ENCODE peak calls at places on chromosomes 3 and 15, in seven cellular contexts. One of them, this sample, is unnamed.

GRCh38 chr15:60592386-60593339 is 113.7 kb upstream of the ICE2 start:
- DNase-seq in MG63: peak; percentile 83
- DNase-seq in NCI-H1694: peak; percentile 26
- DNase-seq in CD8-positive, alpha-beta T cell: peak; percentile 87
- DNase-seq in AG08396: peak; percentile 81
- DNase-seq in ascending aorta: peak; percentile 48
- DNase-seq in left ventricle myocardium superior: peak; percentile 93
- DNase-seq in this sample: peak; percentile 97

GRCh38 chr3:177150218-177150916 is 46.9 kb downstream of the TBL1XR1 start:
- DNase-seq in MG63: no peak
- DNase-seq in NCI-H1694: no peak
- DNase-seq in CD8-positive, alpha-beta T cell: no peak
- DNase-seq in AG08396: no peak
- DNase-seq in ascending aorta: no peak
- DNase-seq in left ventricle myocardium superior: no peak
- DNase-seq in this sample: no peak

GRCh38 chr3:86537171-86537570 is 453.8 kb downstream of the VGLL3 start:
- DNase-seq in MG63: no peak
- DNase-seq in NCI-H1694: no peak
- DNase-seq in CD8-positive, alpha-beta T cell: no peak
- DNase-seq in AG08396: no peak
- DNase-seq in ascending aorta: no peak
- DNase-seq in left ventricle myocardium superior: no peak
- DNase-seq in this sample: no peak

GRCh38 chr3:13654330-13655073 is 105.6 kb downstream of the FBLN2 start:
- DNase-seq in MG63: no peak
- DNase-seq in NCI-H1694: no peak
- DNase-seq in CD8-positive, alpha-beta T cell: peak; percentile 45
- DNase-seq in AG08396: no peak
- DNase-seq in ascending aorta: no peak
- DNase-seq in left ventricle myocardium superior: no peak
- DNase-seq in this sample: no peak

GRCh38 chr3:146513386-146514051 is 30.9 kb downstream of the PLSCR1 start:
- DNase-seq in MG63: peak; percentile 71
- DNase-seq in NCI-H1694: no peak
- DNase-seq in CD8-positive, alpha-beta T cell: no peak
- DNase-seq in AG08396: peak; percentile 13
- DNase-seq in ascending aorta: no peak
- DNase-seq in left ventricle myocardium superior: no peak
- DNase-seq in this sample: no peak

GRCh38 chr3:88195951-88196434 is 46.2 kb downstream of the C3orf38 start:
- DNase-seq in MG63: no peak
- DNase-seq in NCI-H1694: no peak
- DNase-seq in CD8-positive, alpha-beta T cell: no peak
- DNase-seq in AG08396: no peak
- DNase-seq in ascending aorta: no peak
- DNase-seq in left ventricle myocardium superior: no peak
- DNase-seq in this sample: no peak

GRCh38 chr15:89740137-89740536 is 10.9 kb downstream of the MESP1 start:
- DNase-seq in MG63: peak; percentile 32
- DNase-seq in NCI-H1694: peak; percentile 70
- DNase-seq in CD8-positive, alpha-beta T cell: peak; percentile 47
- DNase-seq in AG08396: peak; percentile 77
- DNase-seq in ascending aorta: no peak
- DNase-seq in left ventricle myocardium superior: no peak
- DNase-seq in this sample: peak; percentile 17

GRCh38 chr15:56484284-56484683 is 19.3 kb upstream of the MNS1 start:
- DNase-seq in MG63: no peak
- DNase-seq in NCI-H1694: no peak
- DNase-seq in CD8-positive, alpha-beta T cell: no peak
- DNase-seq in AG08396: no peak
- DNase-seq in ascending aorta: no peak
- DNase-seq in left ventricle myocardium superior: no peak
- DNase-seq in this sample: no peak

GRCh38 chr15:31217566-31218270 is 108.9 kb upstream of the KLF13 start:
- DNase-seq in MG63: no peak
- DNase-seq in NCI-H1694: no peak
- DNase-seq in CD8-positive, alpha-beta T cell: no peak
- DNase-seq in AG08396: no peak
- DNase-seq in ascending aorta: no peak
- DNase-seq in left ventricle myocardium superior: no peak
- DNase-seq in this sample: no peak

GRCh38 chr3:69120879-69121464 is 1.4 kb downstream of the LMOD3 start:
- DNase-seq in MG63: peak; percentile 33
- DNase-seq in NCI-H1694: peak; percentile 1
- DNase-seq in CD8-positive, alpha-beta T cell: peak; percentile 84
- DNase-seq in AG08396: peak; percentile 37
- DNase-seq in ascending aorta: no peak
- DNase-seq in left ventricle myocardium superior: no peak
- DNase-seq in this sample: no peak

GRCh38 chr3:60290093-60290492 is 961.2 kb downstream of the FHIT start:
- DNase-seq in MG63: no peak
- DNase-seq in NCI-H1694: no peak
- DNase-seq in CD8-positive, alpha-beta T cell: no peak
- DNase-seq in AG08396: no peak
- DNase-seq in ascending aorta: no peak
- DNase-seq in left ventricle myocardium superior: no peak
- DNase-seq in this sample: no peak

GRCh38 chr3:27072943-27073725 is 296.0 kb downstream of the NEK10 start:
- DNase-seq in MG63: no peak
- DNase-seq in NCI-H1694: no peak
- DNase-seq in CD8-positive, alpha-beta T cell: no peak
- DNase-seq in AG08396: no peak
- DNase-seq in ascending aorta: no peak
- DNase-seq in left ventricle myocardium superior: no peak
- DNase-seq in this sample: no peak

GRCh38 chr3:139772539-139773500 is 95.0 kb upstream of the NMNAT3 start:
- DNase-seq in MG63: peak; percentile 79
- DNase-seq in NCI-H1694: no peak
- DNase-seq in CD8-positive, alpha-beta T cell: no peak
- DNase-seq in AG08396: peak; percentile 46
- DNase-seq in ascending aorta: no peak
- DNase-seq in left ventricle myocardium superior: no peak
- DNase-seq in this sample: no peak

GRCh38 chr15:59687831-59688230 is 1.3 kb downstream of the BNIP2 start:
- DNase-seq in MG63: no peak
- DNase-seq in NCI-H1694: no peak
- DNase-seq in CD8-positive, alpha-beta T cell: no peak
- DNase-seq in AG08396: peak; percentile 9
- DNase-seq in ascending aorta: no peak
- DNase-seq in left ventricle myocardium superior: no peak
- DNase-seq in this sample: no peak

GRCh38 chr15:98860647-98861041 is 146.9 kb downstream of the PGPEP1L start:
- DNase-seq in MG63: no peak
- DNase-seq in NCI-H1694: no peak
- DNase-seq in CD8-positive, alpha-beta T cell: no peak
- DNase-seq in AG08396: no peak
- DNase-seq in ascending aorta: no peak
- DNase-seq in left ventricle myocardium superior: no peak
- DNase-seq in this sample: no peak

GRCh38 chr3:126201168-126201567 is 20.8 kb upstream of the ALDH1L1 start:
- DNase-seq in MG63: no peak
- DNase-seq in NCI-H1694: no peak
- DNase-seq in CD8-positive, alpha-beta T cell: no peak
- DNase-seq in AG08396: no peak
- DNase-seq in ascending aorta: no peak
- DNase-seq in left ventricle myocardium superior: no peak
- DNase-seq in this sample: no peak

GRCh38 chr15:51493892-51494291 is 128.7 kb downstream of the DMXL2 start:
- DNase-seq in MG63: no peak
- DNase-seq in NCI-H1694: no peak
- DNase-seq in CD8-positive, alpha-beta T cell: no peak
- DNase-seq in AG08396: peak; percentile 7
- DNase-seq in ascending aorta: no peak
- DNase-seq in left ventricle myocardium superior: no peak
- DNase-seq in this sample: no peak

GRCh38 chr3:47949979-47950378 is 66.2 kb downstream of the MAP4 start:
- DNase-seq in MG63: no peak
- DNase-seq in NCI-H1694: no peak
- DNase-seq in CD8-positive, alpha-beta T cell: no peak
- DNase-seq in AG08396: no peak
- DNase-seq in ascending aorta: no peak
- DNase-seq in left ventricle myocardium superior: no peak
- DNase-seq in this sample: no peak

GRCh38 chr3:44242716-44243115 is 1.0 kb downstream of the TOPAZ1 start:
- DNase-seq in MG63: no peak
- DNase-seq in NCI-H1694: no peak
- DNase-seq in CD8-positive, alpha-beta T cell: no peak
- DNase-seq in AG08396: no peak
- DNase-seq in ascending aorta: no peak
- DNase-seq in left ventricle myocardium superior: no peak
- DNase-seq in this sample: no peak

GRCh38 chr3:186221733-186222378 is 113.0 kb upstream of the ETV5 start:
- DNase-seq in MG63: no peak
- DNase-seq in NCI-H1694: no peak
- DNase-seq in CD8-positive, alpha-beta T cell: no peak
- DNase-seq in AG08396: no peak
- DNase-seq in ascending aorta: no peak
- DNase-seq in left ventricle myocardium superior: no peak
- DNase-seq in this sample: no peak

GRCh38 chr3:16415911-16416310 is 97.6 kb downstream of the RFTN1 start:
- DNase-seq in MG63: no peak
- DNase-seq in NCI-H1694: no peak
- DNase-seq in CD8-positive, alpha-beta T cell: no peak
- DNase-seq in AG08396: no peak
- DNase-seq in ascending aorta: no peak
- DNase-seq in left ventricle myocardium superior: no peak
- DNase-seq in this sample: no peak

This sample was measured in kidney.